ENCODE peak calls at places on chromosomes 12 and 14, in seven cellular contexts. T, W, U, G, R, A and H are unnamed samples.

GRCh38 chr12:65510584-65511050 is 232.1 kb downstream of the MSRB3 start:
- DNase-seq in W (peak), T (no peak), U (peak), R (peak), G (peak), A (no peak), H (no peak)

GRCh38 chr14:61934385-61934784 is 172.2 kb downstream of the SNAPC1 start:
- DNase-seq in W (no peak), G (no peak), T (no peak), A (peak), R (no peak), U (peak), H (peak)

GRCh38 chr12:62692884-62693283 is 226.3 kb downstream of the MON2 start:
- DNase-seq in G (no peak), T (no peak), R (no peak), U (peak), A (peak), W (no peak), H (no peak)

GRCh38 chr14:58637391-58638230 is at the start of gene DACT1:
- DNase-seq in G (peak), W (peak), U (peak), R (peak), A (peak), T (peak), H (no peak)

GRCh38 chr12:3061129-3061857 is 15.9 kb upstream of the TSPAN9 start:
- DNase-seq in U (peak), R (no peak), T (no peak), G (no peak), A (peak), W (no peak), H (no peak)

GRCh38 chr12:52007158-52007921 is 594 bp downstream of the TAMALIN start:
- DNase-seq in T (no peak), U (no peak), G (peak), R (no peak), W (peak), A (no peak), H (no peak)

GRCh38 chr14:94080606-94081385 is at the start of the genes DDX24 and IFI27L1:
- DNase-seq in G (peak), T (peak), R (peak), U (peak), A (peak), W (peak), H (peak)

GRCh38 chr14:62882967-62883366 is 162.3 kb downstream of the KCNH5 start:
- DNase-seq in G (no peak), W (no peak), U (no peak), A (no peak), R (no peak), T (no peak), H (no peak)

GRCh38 chr14:87615822-87616679 is 376.9 kb downstream of the GALC start:
- DNase-seq in G (peak), W (peak), U (peak), T (no peak), R (peak), A (peak), H (peak)

GRCh38 chr12:43733687-43734086 is 24.9 kb downstream of the PUS7L start:
- DNase-seq in G (no peak), W (no peak), T (no peak), R (no peak), A (no peak), U (no peak), H (no peak)
- TF ChIP-seq CTCF in G (no peak), W (no peak), T (no peak), R (no peak), A (no peak), U (no peak), H (no peak)

GRCh38 chr14:106493962-106494823 is 967.8 kb downstream of the TMEM121 start:
- DNase-seq in W (no peak), A (no peak), U (no peak), T (no peak), R (no peak), G (no peak), H (no peak)

GRCh38 chr14:106489112-106489881 is 962.9 kb downstream of the TMEM121 start:
- DNase-seq in W (no peak), A (no peak), G (no peak), U (no peak), R (no peak), T (no peak), H (no peak)

GRCh38 chr14:106490442-106490841 is 964.1 kb downstream of the TMEM121 start:
- DNase-seq in A (no peak), R (no peak), W (no peak), U (no peak), T (no peak), G (no peak), H (no peak)

GRCh38 chr14:106488293-106488692 is 961.9 kb downstream of the TMEM121 start:
- DNase-seq in U (no peak), W (no peak), A (no peak), G (no peak), R (no peak), T (no peak), H (no peak)

GRCh38 chr14:106491851-106492250 is 965.5 kb downstream of the TMEM121 start:
- DNase-seq in A (peak), T (no peak), U (no peak), G (peak), W (no peak), R (peak), H (peak)
- TF ChIP-seq CTCF in A (peak), T (peak), U (peak), G (peak), W (no peak), R (no peak), H (peak)

GRCh38 chr14:66495214-66496098 is 9.3 kb downstream of the CCDC196 start:
- DNase-seq in U (peak), G (peak), R (peak), W (peak), T (peak), A (peak), H (peak)
- TF ChIP-seq CTCF in U (peak), G (no peak), R (peak), W (peak), T (peak), A (peak), H (peak)

GRCh38 chr14:37550511-37550910 is 44.5 kb downstream of the FOXA1 start:
- DNase-seq in G (no peak), T (no peak), U (peak), R (no peak), W (no peak), A (peak), H (no peak)
- TF ChIP-seq CTCF in G (no peak), T (no peak), U (no peak), R (no peak), W (no peak), A (no peak), H (no peak)

DNA sequence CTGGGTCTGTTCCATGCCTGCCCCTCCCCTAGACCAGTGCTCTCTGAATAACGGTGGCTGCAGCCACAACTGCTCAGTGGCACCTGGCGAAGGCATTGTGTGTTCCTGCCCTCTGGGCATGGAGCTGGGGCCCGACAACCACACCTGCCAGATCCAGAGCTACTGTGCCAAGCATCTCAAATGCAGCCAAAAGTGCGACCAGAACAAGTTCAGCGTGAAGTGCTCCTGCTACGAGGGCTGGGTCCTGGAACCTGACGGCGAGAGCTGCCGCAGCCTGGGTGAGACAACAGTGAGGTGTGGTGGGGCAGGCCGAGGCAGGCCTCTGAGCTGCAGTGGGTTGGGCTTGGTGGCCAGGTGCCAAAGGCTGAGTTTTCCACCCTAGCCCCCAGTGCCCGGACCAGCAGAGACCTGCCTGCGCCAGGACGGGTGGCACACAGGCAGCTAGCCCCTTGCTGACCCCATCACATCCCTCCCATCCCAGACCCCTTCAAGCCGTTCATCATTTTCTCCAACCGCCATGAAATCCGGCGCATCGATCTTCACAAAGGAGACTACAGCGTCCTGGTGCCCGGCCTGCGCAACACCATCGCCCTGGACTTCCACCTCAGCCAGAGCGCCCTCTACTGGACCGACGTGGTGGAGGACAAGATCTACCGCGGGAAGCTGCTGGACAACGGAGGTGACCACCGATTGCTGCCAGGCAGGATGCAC is 28.2 kb upstream of the LRP1-AS start:
- DNase-seq in U (peak), W (peak), G (peak), A (peak), T (no peak), R (peak), H (peak)
- TF ChIP-seq CTCF in U (peak), W (peak), G (peak), A (peak), T (peak), R (peak), H (peak)

GRCh38 chr12:109817627-109818231 is 15.5 kb downstream of the TRPV4 start:
- DNase-seq in R (no peak), W (no peak), T (no peak), A (no peak), G (no peak), U (no peak), H (no peak)
- TF ChIP-seq CTCF in R (no peak), W (no peak), T (no peak), A (no peak), G (no peak), U (no peak), H (no peak)

GRCh38 chr12:124045671-124046070 is 72.7 kb downstream of the ZNF664 start:
- DNase-seq in U (no peak), R (no peak), W (no peak), G (no peak), T (no peak), A (no peak), H (no peak)

GRCh38 chr12:124044809-124045321 is 71.8 kb downstream of the ZNF664 start:
- DNase-seq in U (no peak), G (no peak), T (no peak), A (no peak), W (no peak), R (no peak), H (no peak)

GRCh38 chr12:124047045-124047566 is 74.1 kb downstream of the ZNF664 start:
- DNase-seq in G (no peak), T (no peak), R (no peak), A (no peak), U (no peak), W (no peak), H (no peak)

GRCh38 chr12:124044021-124044420 is 71.0 kb downstream of the ZNF664 start:
- DNase-seq in U (no peak), A (no peak), W (no peak), R (no peak), T (no peak), G (no peak), H (no peak)

GRCh38 chr12:124046206-124046740 is 73.3 kb downstream of the ZNF664 start:
- DNase-seq in A (peak), W (no peak), G (no peak), R (no peak), U (no peak), T (no peak), H (no peak)
- TF ChIP-seq CTCF in A (no peak), W (no peak), G (no peak), R (no peak), U (no peak), T (no peak), H (no peak)